ENCODE peak calls at places on chromosomes 4 and X, in eight cellular contexts. P, X, R, O, M, V, B and Y are unnamed samples.

GRCh38 chrX:14027031-14027430 is 2.7 kb downstream of the GEMIN8 start:
- DNase-seq in P (peak), X (no peak), R (no peak), O (peak), M (no peak), V (peak), B (no peak), Y (no peak)

GRCh38 chr4:168777277-168777965 is 232.6 kb downstream of the CBR4 start:
- DNase-seq in P (no peak), X (no peak), R (no peak), O (no peak), M (no peak), V (no peak), B (no peak), Y (no peak)

GRCh38 chr4:101833455-101833854 is 42.9 kb downstream of the BANK1 start:
- DNase-seq in P (no peak), X (no peak), R (no peak), O (no peak), M (no peak), V (no peak), B (no peak), Y (no peak)

GRCh38 chr4:76305971-76306881 is at the start of gene STBD1:
- DNase-seq in P (no peak), X (no peak), R (peak), O (peak), M (peak), V (no peak), B (no peak), Y (peak)

GRCh38 chr4:946517-947471 is 14.5 kb downstream of the TMEM175 start:
- DNase-seq in P (no peak), X (no peak), R (no peak), O (no peak), M (no peak), V (no peak), B (no peak), Y (no peak)

GRCh38 chr4:90357117-90357710 is 230.0 kb downstream of the CCSER1 start:
- DNase-seq in P (peak), X (no peak), R (peak), O (peak), M (no peak), V (peak), B (peak), Y (no peak)

GRCh38 chrX:34350552-34350951 is 218.4 kb upstream of the FAM47A start:
- DNase-seq in P (no peak), X (no peak), R (no peak), O (no peak), M (no peak), V (no peak), B (no peak), Y (no peak)

GRCh38 chrX:48709522-48710117 is 13.1 kb downstream of the SUV39H1 start:
- DNase-seq in P (no peak), X (no peak), R (no peak), O (no peak), M (no peak), V (no peak), B (no peak), Y (no peak)

GRCh38 chrX:51608071-51608470 is 10.6 kb downstream of the CENPVL3 start:
- DNase-seq in P (no peak), X (peak), R (no peak), O (no peak), M (no peak), V (no peak), B (no peak), Y (no peak)